ENCODE peak calls at places on chromosomes 12 and 14, in nine cellular contexts. H, Y, G, K, W, Z, F, B and C are unnamed samples. For H3K4me1 and H3K9me3, the result is how much of the 10 kb centered on the place peaks cover.

GRCh38 chr14:69001375-69001774 is 22.3 kb upstream of the ACTN1 start:
- DNase-seq in H (no peak), Y (no peak), G (no peak), K (no peak), W (no peak), Z (no peak), F (no peak), B (no peak), C (no peak)

GRCh38 chr12:20528208-20528607 is 159.9 kb downstream of the PDE3A start:
- DNase-seq in H (peak), Y (no peak), G (no peak), K (no peak), W (no peak), Z (no peak), F (no peak), B (no peak), C (no peak)

GRCh38 chr14:101071493-101071891 is 168.0 kb upstream of the RTL1 start:
- DNase-seq in H (no peak), Y (peak), G (no peak), K (no peak), W (no peak), Z (peak), F (peak), B (no peak), C (no peak)

GRCh38 chr14:105072892-105073719 is 7.9 kb upstream of the GPR132 start:
- DNase-seq in H (no peak), Y (no peak), G (no peak), K (no peak), W (no peak), Z (no peak), F (peak), B (no peak), C (no peak)

GRCh38 chr14:95313707-95314106 is 6.0 kb downstream of the CLMN start:
- DNase-seq in H (peak), Y (peak), G (peak), K (no peak), W (no peak), Z (peak), F (no peak), B (peak), C (no peak)

GRCh38 chr12:49091056-49091835 is 3.4 kb downstream of the DHH start:
- DNase-seq in H (no peak), Y (no peak), G (no peak), K (no peak), W (no peak), Z (no peak), F (no peak), B (no peak), C (no peak)

GRCh38 chr12:13839937-13840336 is 141.5 kb downstream of the GRIN2B start:
- DNase-seq in H (no peak), Y (no peak), G (no peak), K (no peak), W (no peak), Z (no peak), F (no peak), B (no peak), C (no peak)

GRCh38 chr14:100688598-100689499 is 37.8 kb upstream of the DLK1 start:
- DNase-seq in H (no peak), Y (no peak), G (no peak), K (no peak), W (no peak), Z (no peak), F (no peak), B (no peak), C (no peak)

GRCh38 chr12:71011261-71011660 is 90.7 kb upstream of the PTPRR start:
- DNase-seq in H (no peak), Y (no peak), G (no peak), K (no peak), W (no peak), Z (no peak), F (no peak), B (no peak), C (no peak)

GRCh38 chr12:56297400-56297799 is 2.7 kb downstream of the CS start:
- DNase-seq in H (no peak), Y (no peak), G (no peak), K (no peak), W (no peak), Z (no peak), F (no peak), B (no peak), C (no peak)

GRCh38 chr14:81211844-81212243 is 8.9 kb downstream of the GTF2A1 start:
- DNase-seq in H (no peak), Y (peak), G (no peak), K (peak), W (no peak), Z (no peak), F (no peak), B (peak), C (peak)

GRCh38 chr12:132700212-132700913 is 10.3 kb upstream of the PGAM5 start:
- DNase-seq in H (no peak), Y (no peak), G (no peak), K (no peak), W (no peak), Z (no peak), F (no peak), B (no peak), C (no peak)

GRCh38 chr14:58395565-58395814 is 240 bp upstream of the TOMM20L start:
- DNase-seq in H (peak), Y (no peak), G (no peak), K (no peak), W (no peak), Z (no peak), F (no peak), B (no peak), C (no peak)

GRCh38 chr14:86672071-86672470 is 1142.1 kb downstream of the FLRT2 start:
- DNase-seq in H (no peak), Y (no peak), G (no peak), K (no peak), W (no peak), Z (no peak), F (no peak), B (no peak), C (no peak)

GRCh38 chr14:22281322-22281977 is 307.6 kb downstream of the DAD1 start:
- DNase-seq in H (no peak), Y (peak), G (no peak), K (no peak), W (no peak), Z (no peak), F (no peak), B (no peak), C (no peak)

GRCh38 chr12:57939291-57939690 is 2.1 kb upstream of the ATP23 start:
- DNase-seq in H (no peak), Y (no peak), G (no peak), K (no peak), W (no peak), Z (no peak), F (no peak), B (no peak), C (no peak)

GRCh38 chr12:108890208-108890607 is 10.3 kb downstream of the DAO start:
- DNase-seq in H (no peak), Y (no peak), G (no peak), K (no peak), W (no peak), Z (no peak), F (no peak), B (no peak), C (no peak)

GRCh38 chr12:120483621-120484020 is 12.3 kb upstream of the DYNLL1 start:
- DNase-seq in H (no peak), Y (no peak), G (no peak), K (no peak), W (no peak), Z (no peak), F (no peak), B (no peak), C (no peak)

GRCh38 chr12:126509587-126509986 is 1444.4 kb downstream of the AACS start:
- DNase-seq in H (no peak), Y (no peak), G (no peak), K (no peak), W (no peak), Z (no peak), F (no peak), B (no peak), C (no peak)

GRCh38 chr14:49892301-49892635 is 614 bp upstream of the ARF6 start:
- DNase-seq in H (peak), Y (peak), G (no peak), K (peak), W (peak), Z (no peak), F (peak), B (no peak), C (no peak)

GRCh38 chr14:101230161-101230850 is 326.8 kb upstream of the RTL1 start:
- DNase-seq in H (peak), Y (peak), G (no peak), K (no peak), W (no peak), Z (no peak), F (no peak), B (no peak), C (peak)

GRCh38 chr14:91873476-91874265 is 6.3 kb upstream of the TC2N start:
- DNase-seq in H (no peak), Y (no peak), G (peak), K (peak), W (no peak), Z (no peak), F (no peak), B (no peak), C (no peak)

GRCh38 chr14:94773017-94773681 is 3.2 kb upstream of the GSC start:
- DNase-seq in H (no peak), Y (no peak), G (no peak), K (no peak), W (no peak), Z (no peak), F (no peak), B (no peak), C (no peak)

GRCh38 chr12:84134797-84135366 is 777.7 kb downstream of the SLC6A15 start:
- DNase-seq in H (no peak), Y (no peak), G (no peak), K (no peak), W (no peak), Z (no peak), F (no peak), B (no peak), C (no peak)

GRCh38 chr12:53523131-53523530 is 15.8 kb upstream of the NPFF start:
- DNase-seq in H (no peak), Y (no peak), G (no peak), K (no peak), W (no peak), Z (no peak), F (no peak), B (no peak), C (no peak)

GRCh38 chr14:105411985-105412767 is 7.5 kb upstream of the MTA1 start:
- DNase-seq in H (no peak), Y (no peak), G (no peak), K (no peak), W (no peak), Z (peak), F (no peak), B (no peak), C (no peak)

GRCh38 chr12:83378186-83378727 is 691.6 kb downstream of the TMTC2 start:
- DNase-seq in H (no peak), Y (no peak), G (no peak), K (no peak), W (no peak), Z (no peak), F (no peak), B (no peak), C (no peak)

GRCh38 chr14:42140001-42140400 is 533.3 kb downstream of the LRFN5 start:
- DNase-seq in H (no peak), Y (no peak), G (no peak), K (no peak), W (no peak), Z (no peak), F (no peak), B (no peak), C (no peak)

GRCh38 chr12:50647479-50647878 is 116.4 kb upstream of the ATF1 start:
- DNase-seq in H (no peak), Y (no peak), G (no peak), K (no peak), W (no peak), Z (no peak), F (no peak), B (no peak), C (no peak)

GRCh38 chr12:76782440-76782996 is 18.6 kb downstream of the ZDHHC17 start:
- DNase-seq in H (no peak), Y (no peak), G (no peak), K (no peak), W (no peak), Z (no peak), F (no peak), B (no peak), C (no peak)

GRCh38 chr12:64663019-64663418 is 52.7 kb downstream of the RASSF3 start:
- DNase-seq in H (no peak), Y (no peak), G (no peak), K (no peak), W (no peak), Z (no peak), F (no peak), B (no peak), C (no peak)
- H3K4me1 ChIP-seq in H (half or more), Y (half or more), G (under half), K (half or more), W (under half), Z (under half), F (under half), B (under half), C (under half)

DNA sequence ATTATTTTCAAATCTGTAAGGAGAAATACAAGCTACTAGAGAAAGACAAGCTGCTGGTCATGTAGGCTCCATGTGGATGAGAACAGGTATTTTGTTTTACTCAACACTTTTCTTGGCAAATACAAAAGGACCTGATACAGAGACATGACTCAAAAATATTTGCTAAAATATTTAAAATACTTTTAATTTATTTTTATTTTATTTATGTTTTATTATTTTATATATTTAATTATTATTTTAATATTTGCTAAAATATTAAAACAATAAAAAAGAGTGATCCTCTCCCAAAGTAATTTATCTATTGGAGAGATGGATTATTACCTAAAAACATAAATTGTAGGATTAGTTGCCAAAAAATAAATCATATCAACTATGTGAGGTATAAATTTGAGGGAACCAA is 808.9 kb upstream of the SEL1L start:
- DNase-seq in H (no peak), Y (no peak), G (no peak), K (no peak), W (no peak), Z (no peak), F (no peak), B (no peak), C (no peak)
- H3K9me3 ChIP-seq in H (under half), Y (under half), G (under half), K (under half), W (under half), Z (under half), F (under half), B (under half), C (under half)

GRCh38 chr14:103516426-103517171 is 6.0 kb downstream of the CKB start:
- DNase-seq in H (no peak), Y (no peak), G (peak), K (no peak), W (no peak), Z (no peak), F (peak), B (no peak), C (no peak)
- H3K4me1 ChIP-seq in H (under half), Y (under half), G (under half), K (under half), W (under half), Z (under half), F (under half), B (under half), C (under half)

GRCh38 chr12:1391722-1392121 is 202.7 kb downstream of the FBXL14 start:
- DNase-seq in H (no peak), Y (no peak), G (no peak), K (no peak), W (no peak), Z (no peak), F (no peak), B (no peak), C (no peak)
- H3K9me3 ChIP-seq in H (under half), Y (under half), G (under half), K (under half), W (under half), Z (under half), F (under half), B (under half), C (under half)

GRCh38 chr12:119363490-119363889 is 29.0 kb downstream of the CCDC60 start:
- DNase-seq in H (no peak), Y (no peak), G (no peak), K (no peak), W (no peak), Z (no peak), F (no peak), B (no peak), C (no peak)
- H3K4me1 ChIP-seq in H (under half), Y (under half), G (under half), K (under half), W (under half), Z (under half), F (under half), B (under half), C (under half)

DNA sequence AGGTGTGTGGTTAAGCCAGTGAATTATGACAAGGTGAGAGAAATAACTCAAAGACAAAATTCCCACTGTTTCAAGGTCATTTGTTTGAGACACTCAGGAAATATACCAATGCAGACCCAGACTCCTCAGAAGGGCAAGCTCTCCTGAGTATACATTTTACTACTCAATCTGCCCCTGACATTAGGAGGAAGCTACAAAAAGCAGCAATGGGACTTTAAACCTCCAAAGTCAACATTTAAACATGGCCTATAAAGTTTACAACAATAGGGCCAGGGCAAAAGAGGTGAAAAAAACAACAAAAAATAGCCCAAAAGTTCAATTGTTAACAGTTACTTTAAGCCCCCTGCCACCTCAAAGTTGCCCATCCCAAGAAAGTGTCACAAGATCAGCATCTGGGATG is 19.5 kb upstream of the PEX5 start:
- DNase-seq in H (no peak), Y (no peak), G (no peak), K (no peak), W (no peak), Z (no peak), F (no peak), B (no peak), C (no peak)
- H3K9me3 ChIP-seq in H (half or more), Y (under half), G (under half), K (under half), W (under half), Z (under half), F (under half), B (under half), C (under half)

DNA sequence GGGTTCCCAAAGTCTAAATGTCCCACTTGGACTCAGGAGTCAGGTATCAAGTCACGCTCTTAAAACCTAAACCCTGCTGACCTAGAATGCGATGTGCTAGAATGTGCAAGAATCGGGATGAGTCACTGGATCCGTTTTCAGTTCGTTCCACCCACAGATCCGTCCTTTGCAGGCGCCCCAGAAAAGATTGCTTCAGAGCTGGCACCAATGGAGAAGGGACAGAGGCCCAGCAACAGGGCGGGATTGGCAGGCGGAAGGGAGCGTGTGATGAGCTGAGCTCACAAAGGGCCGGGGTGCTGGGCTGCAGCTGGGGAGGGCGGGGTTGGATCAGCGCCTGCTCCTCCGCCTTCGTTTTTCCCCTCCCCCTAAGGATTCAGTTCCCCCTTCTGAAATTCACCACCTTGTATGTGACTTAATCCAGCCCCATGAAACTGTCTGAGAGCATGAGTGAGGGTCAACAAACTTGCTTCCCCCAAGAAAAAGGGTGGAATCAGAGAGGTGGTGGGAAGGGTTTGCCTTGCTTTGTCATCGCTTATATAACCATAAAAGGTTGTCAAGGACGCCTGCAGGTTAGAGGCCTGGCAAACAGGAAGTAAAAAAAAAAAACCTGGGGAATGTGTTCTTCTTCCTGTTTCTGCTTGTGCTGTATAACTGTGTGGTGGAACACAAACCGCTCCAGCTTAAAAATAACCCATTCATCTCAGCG is 2.8 kb upstream of the UBC start:
- DNase-seq in H (peak), Y (peak), G (peak), K (peak), W (peak), Z (peak), F (peak), B (peak), C (peak)
- H3K4me1 ChIP-seq in H (under half), Y (half or more), G (half or more), K (half or more), W (under half), Z (under half), F (under half), B (under half), C (half or more)